ENCODE peak calls at places on chromosomes 1 and 21, in five cellular contexts. X, D, W, J and V are unnamed samples.

GRCh38 chr1:162070825-162071224 is 1.3 kb downstream of the NOS1AP start:
- DNase-seq in X (no peak), D (no peak), W (no peak), J (no peak), V (no peak)

GRCh38 chr1:33161061-33161681 is 20.7 kb downstream of the TRIM62 start:
- DNase-seq in X (no peak), D (no peak), W (peak; percentile 63), J (no peak), V (no peak)

GRCh38 chr21:31543191-31543590 is 116.3 kb upstream of the SOD1 start:
- DNase-seq in X (no peak), D (no peak), W (no peak), J (no peak), V (no peak)

GRCh38 chr1:230516890-230517289 is 90.8 kb upstream of the PGBD5 start:
- DNase-seq in X (no peak), D (no peak), W (no peak), J (no peak), V (no peak)

GRCh38 chr1:94120591-94120901 is 402 bp downstream of the ABCA4 start:
- DNase-seq in X (no peak), D (no peak), W (no peak), J (no peak), V (no peak)

GRCh38 chr21:25934130-25934529 is 199.4 kb downstream of the GABPA start:
- DNase-seq in X (no peak), D (no peak), W (no peak), J (no peak), V (no peak)

GRCh38 chr1:46556822-46557221 is 5.4 kb upstream of the KNCN start:
- DNase-seq in X (no peak), D (no peak), W (no peak), J (peak; percentile 68), V (no peak)

GRCh38 chr1:6365047-6365446 is 28.5 kb downstream of the ACOT7 start:
- DNase-seq in X (no peak), D (no peak), W (no peak), J (no peak), V (no peak)

GRCh38 chr1:166165661-166166399 is 971 bp downstream of the FAM78B start:
- DNase-seq in X (no peak), D (no peak), W (no peak), J (no peak), V (no peak)

GRCh38 chr1:45172015-45172414 is 34.4 kb downstream of the ZSWIM5 start:
- DNase-seq in X (no peak), D (no peak), W (no peak), J (peak; percentile 20), V (no peak)

GRCh38 chr1:52590275-52590674 is 11.9 kb upstream of the GPX7 start:
- DNase-seq in X (no peak), D (no peak), W (no peak), J (no peak), V (no peak)

GRCh38 chr1:48741380-48741779 is 35.3 kb downstream of the BEND5 start:
- DNase-seq in X (no peak), D (no peak), W (no peak), J (peak; percentile 26), V (no peak)